ENCODE peak calls at places on chromosomes 6 and 20, in ten cellular contexts. P is stimulated activated CD4-positive, alpha-beta T cell treated with anti-CD3 and anti-CD28 coated beads, Interleukin-15, amount 100 ng/mL, for 48 hours; B is activated CD8-positive, alpha-beta memory T cell treated with anti-CD3 and anti-CD28 coated beads for 48 hours; M is GM03348; S is NCI-H1417; N is amniotic stem cell; H is IMR-90; O is hippocampal formation; D is left colon; Q is body of pancreas. L is an unnamed sample.

GRCh38 chr6:158605266-158605878 is 39.2 kb downstream of the DYNLT1 start:
- DNase-seq in H (peak), B (no peak), S (peak), P (no peak), D (no peak), M (peak), Q (peak), N (peak), O (peak), L (peak)

GRCh38 chr6:33080127-33081089 is 4.6 kb downstream of the HLA-DPB1 start:
- DNase-seq in Q (peak), D (peak), O (peak), B (no peak), S (no peak), M (peak), N (no peak), P (no peak), H (peak), L (no peak)

GRCh38 chr20:25139061-25139705 is 56.3 kb upstream of the ENTPD6 start:
- DNase-seq in S (no peak), D (no peak), O (no peak), N (no peak), Q (no peak), M (no peak), H (no peak), B (no peak), P (no peak), L (no peak)

GRCh38 chr6:1325471-1326309 is 13.8 kb downstream of the FOXQ1 start:
- DNase-seq in B (no peak), P (no peak), N (peak), H (peak), Q (no peak), M (peak), O (no peak), D (no peak), S (no peak), L (no peak)

GRCh38 chr6:29976588-29977424 is 34.5 kb downstream of the HLA-A start:
- DNase-seq in Q (peak), P (peak), M (peak), B (peak), N (peak), S (peak), O (peak), D (peak), H (peak), L (no peak)

GRCh38 chr6:115733426-115733825 is 327.3 kb downstream of the FRK start:
- DNase-seq in Q (no peak), B (no peak), O (no peak), S (no peak), N (no peak), H (no peak), P (no peak), D (no peak), M (no peak), L (no peak)

GRCh38 chr6:129567374-129567773 is 142.6 kb downstream of the ARHGAP18 start:
- DNase-seq in M (peak), S (peak), O (no peak), B (no peak), N (no peak), D (no peak), P (peak), H (no peak), Q (peak), L (no peak)

GRCh38 chr6:95693108-95693507 is 115.8 kb downstream of the MANEA start:
- DNase-seq in P (no peak), B (no peak), N (no peak), H (no peak), O (no peak), D (no peak), M (no peak), Q (no peak), S (no peak), L (no peak)

GRCh38 chr6:169254456-169255316 is 1.0 kb upstream of the THBS2 start:
- DNase-seq in N (no peak), P (no peak), S (no peak), D (no peak), M (peak), O (no peak), Q (no peak), B (no peak), H (no peak), L (no peak)

GRCh38 chr6:95431637-95432228 is 145.6 kb upstream of the MANEA start:
- DNase-seq in D (no peak), B (no peak), H (peak), O (no peak), S (peak), P (no peak), N (peak), M (peak), Q (peak), L (no peak)

GRCh38 chr20:667351-668034 is 8.1 kb downstream of the SCRT2 start:
- DNase-seq in M (peak), N (no peak), H (peak), D (no peak), O (no peak), P (no peak), S (peak), B (no peak), Q (peak), L (peak)

GRCh38 chr6:145866449-145867401 is 52.1 kb upstream of the FBXO30 start:
- DNase-seq in M (no peak), O (no peak), N (no peak), Q (no peak), D (no peak), H (no peak), P (no peak), S (no peak), B (no peak), L (no peak)

GRCh38 chr20:2301164-2301622 is 5.4 kb downstream of the TGM3 start:
- DNase-seq in S (no peak), B (no peak), D (peak), H (no peak), M (no peak), O (peak), P (no peak), Q (no peak), N (no peak), L (no peak)

GRCh38 chr6:128208851-128209580 is 308.2 kb upstream of the THEMIS start:
- DNase-seq in D (no peak), Q (no peak), P (no peak), M (peak), S (no peak), O (no peak), H (peak), B (no peak), N (no peak), L (no peak)

GRCh38 chr6:111559193-111560097 is 46.2 kb downstream of the TRAF3IP2 start:
- DNase-seq in B (no peak), Q (no peak), N (no peak), P (no peak), H (no peak), D (no peak), O (no peak), S (no peak), M (peak), L (no peak)

GRCh38 chr6:6815732-6816131 is 227.2 kb downstream of the LY86 start:
- DNase-seq in M (no peak), Q (no peak), O (no peak), S (no peak), D (no peak), N (no peak), H (no peak), P (no peak), B (no peak), L (no peak)

GRCh38 chr6:111993342-111993741 is 60.6 kb upstream of the CCN6 start:
- DNase-seq in P (no peak), N (no peak), B (no peak), D (no peak), O (no peak), Q (no peak), M (no peak), H (no peak), S (peak), L (no peak)

GRCh38 chr6:53043626-53044025 is 21.6 kb upstream of the FBXO9 start:
- DNase-seq in Q (no peak), S (no peak), H (peak), D (no peak), M (peak), N (no peak), B (no peak), O (no peak), P (no peak), L (no peak)

GRCh38 chr6:47733879-47734558 is 35.6 kb downstream of the ADGRF4 start:
- DNase-seq in O (no peak), S (no peak), Q (no peak), M (no peak), P (no peak), D (no peak), B (no peak), N (no peak), H (peak), L (no peak)

GRCh38 chr6:47852727-47853126 is 70.9 kb downstream of the OPN5 start:
- DNase-seq in D (no peak), H (no peak), B (no peak), N (no peak), S (no peak), O (no peak), Q (no peak), M (no peak), P (no peak), L (no peak)

GRCh38 chr20:9660236-9660868 is 146.0 kb downstream of the LAMP5 start:
- DNase-seq in D (no peak), P (no peak), N (no peak), M (peak), B (no peak), H (peak), S (no peak), O (no peak), Q (no peak), L (no peak)

GRCh38 chr6:141552031-141552430 is 580.7 kb upstream of the GJE1 start:
- DNase-seq in N (no peak), H (no peak), D (no peak), B (no peak), M (no peak), P (no peak), Q (no peak), O (no peak), S (peak), L (no peak)

GRCh38 chr6:56913276-56914138 is 41.4 kb upstream of the BEND6 start:
- DNase-seq in B (no peak), S (no peak), H (peak), D (no peak), M (no peak), N (no peak), O (no peak), P (no peak), Q (no peak), L (no peak)

GRCh38 chr6:127550403-127550802 is 26.6 kb upstream of the C6orf58 start:
- DNase-seq in B (no peak), Q (no peak), D (no peak), N (no peak), M (peak), S (no peak), H (peak), O (no peak), P (no peak), L (no peak)

GRCh38 chr6:14472964-14473363 is 355.4 kb downstream of the CD83 start:
- DNase-seq in M (peak), S (no peak), D (no peak), O (no peak), Q (no peak), B (no peak), P (no peak), N (no peak), H (peak), L (no peak)

GRCh38 chr6:125257351-125257750 is 44.4 kb downstream of the HDDC2 start:
- DNase-seq in B (no peak), M (no peak), O (no peak), D (no peak), N (no peak), P (no peak), S (no peak), Q (no peak), H (peak), L (no peak)

GRCh38 chr6:151721141-151721540 is 86.3 kb upstream of the ESR1 start:
- DNase-seq in D (no peak), S (no peak), M (peak), O (no peak), N (no peak), H (no peak), B (no peak), P (no peak), Q (no peak), L (no peak)

L was measured in caudate nucleus.